ENCODE peak calls at places on chromosomes 5 and 9, in eight cellular contexts. X is esophagus squamous epithelium, Q is testis, C is ovary, V is Peyer's patch, I is H1, N is A549, S is body of pancreas. B is an unnamed sample.

GRCh38 chr5:143065185-143065584 is 295.0 kb downstream of the ARHGAP26 start:
- DNase-seq in X (no peak), Q (peak), C (no peak), V (no peak), I (no peak), N (no peak), S (peak), B (no peak)

GRCh38 chr9:128247191-128247803 is 28.5 kb downstream of the GOLGA2 start:
- DNase-seq in X (no peak), Q (no peak), C (no peak), V (no peak), I (no peak), N (no peak), S (no peak), B (no peak)

GRCh38 chr9:12133416-12133815 is 559.8 kb upstream of the TYRP1 start:
- DNase-seq in X (no peak), Q (no peak), C (no peak), V (no peak), I (no peak), N (no peak), S (no peak), B (no peak)

GRCh38 chr9:7212101-7212500 is 454.3 kb downstream of the KDM4C start:
- DNase-seq in X (no peak), Q (no peak), C (no peak), V (no peak), I (no peak), N (no peak), S (no peak), B (no peak)

GRCh38 chr9:38125889-38126288 is 56.9 kb upstream of the SHB start:
- DNase-seq in X (no peak), Q (no peak), C (no peak), V (no peak), I (no peak), N (no peak), S (no peak), B (no peak)

GRCh38 chr5:74384851-74385250 is 255.7 kb downstream of the ENC1 start:
- DNase-seq in X (no peak), Q (no peak), C (no peak), V (no peak), I (no peak), N (no peak), S (no peak), B (no peak)

GRCh38 chr5:150603491-150603890 is 37.0 kb upstream of the SYNPO start:
- DNase-seq in X (no peak), Q (no peak), C (no peak), V (no peak), I (no peak), N (no peak), S (no peak), B (peak)

GRCh38 chr9:129456549-129457324 is 164.2 kb downstream of the C9orf50 start:
- DNase-seq in X (no peak), Q (no peak), C (no peak), V (no peak), I (no peak), N (no peak), S (no peak), B (no peak)

GRCh38 chr9:115847245-115847644 is 306.3 kb upstream of the PAPPA start:
- DNase-seq in X (no peak), Q (no peak), C (no peak), V (no peak), I (no peak), N (no peak), S (no peak), B (no peak)

GRCh38 chr9:84511651-84512050 is 157.9 kb upstream of the NTRK2 start:
- DNase-seq in X (no peak), Q (no peak), C (no peak), V (no peak), I (no peak), N (no peak), S (no peak), B (no peak)

GRCh38 chr5:122095158-122095557 is 17.1 kb upstream of the LOX start:
- DNase-seq in X (no peak), Q (no peak), C (no peak), V (no peak), I (no peak), N (no peak), S (no peak), B (no peak)

GRCh38 chr5:157816682-157817268 is 42.2 kb downstream of the CLINT1 start:
- DNase-seq in X (no peak), Q (no peak), C (no peak), V (no peak), I (no peak), N (no peak), S (no peak), B (no peak)

GRCh38 chr9:33329996-33330395 is 39.7 kb downstream of the NFX1 start:
- DNase-seq in X (no peak), Q (no peak), C (no peak), V (no peak), I (no peak), N (peak), S (no peak), B (no peak)

GRCh38 chr5:42494414-42494813 is 71.2 kb downstream of the GHR start:
- DNase-seq in X (no peak), Q (no peak), C (no peak), V (no peak), I (no peak), N (no peak), S (no peak), B (no peak)

GRCh38 chr5:58507715-58508114 is 16.5 kb downstream of the GAPT start:
- DNase-seq in X (no peak), Q (no peak), C (no peak), V (no peak), I (no peak), N (no peak), S (no peak), B (no peak)

GRCh38 chr5:29811914-29812679 is 1381.4 kb upstream of the CDH6 start:
- DNase-seq in X (no peak), Q (peak), C (no peak), V (no peak), I (no peak), N (no peak), S (no peak), B (no peak)

GRCh38 chr5:65861830-65862241 is 64.5 kb upstream of the ERBIN start:
- DNase-seq in X (no peak), Q (no peak), C (no peak), V (no peak), I (no peak), N (no peak), S (no peak), B (no peak)

GRCh38 chr9:13364271-13364670 is 84.8 kb upstream of the MPDZ start:
- DNase-seq in X (no peak), Q (no peak), C (no peak), V (no peak), I (no peak), N (no peak), S (no peak), B (no peak)

GRCh38 chr5:156617426-156617825 is 232.7 kb upstream of the PPP1R2B start:
- DNase-seq in X (no peak), Q (no peak), C (no peak), V (no peak), I (no peak), N (no peak), S (no peak), B (no peak)

GRCh38 chr9:137301086-137301947 is 754 bp downstream of the NRARP start:
- DNase-seq in X (no peak), Q (no peak), C (peak), V (no peak), I (no peak), N (no peak), S (peak), B (no peak)

GRCh38 chr9:126334626-126335621 is 8.3 kb downstream of the MVB12B start:
- DNase-seq in X (no peak), Q (no peak), C (no peak), V (no peak), I (no peak), N (no peak), S (no peak), B (no peak)
- TF ChIP-seq POLR2A in X (no peak), Q (no peak), C (no peak), V (no peak), I (no peak), N (no peak), S (no peak), B (no peak)

GRCh38 chr9:75869236-75869635 is 21.2 kb upstream of the PCSK5 start:
- DNase-seq in X (no peak), Q (no peak), C (no peak), V (no peak), I (no peak), N (no peak), S (peak), B (no peak)

GRCh38 chr9:75871624-75872023 is 18.8 kb upstream of the PCSK5 start:
- DNase-seq in X (no peak), Q (no peak), C (no peak), V (no peak), I (no peak), N (no peak), S (no peak), B (no peak)

GRCh38 chr9:75870450-75870849 is 20.0 kb upstream of the PCSK5 start:
- DNase-seq in X (no peak), Q (no peak), C (no peak), V (no peak), I (no peak), N (no peak), S (no peak), B (no peak)

DNA sequence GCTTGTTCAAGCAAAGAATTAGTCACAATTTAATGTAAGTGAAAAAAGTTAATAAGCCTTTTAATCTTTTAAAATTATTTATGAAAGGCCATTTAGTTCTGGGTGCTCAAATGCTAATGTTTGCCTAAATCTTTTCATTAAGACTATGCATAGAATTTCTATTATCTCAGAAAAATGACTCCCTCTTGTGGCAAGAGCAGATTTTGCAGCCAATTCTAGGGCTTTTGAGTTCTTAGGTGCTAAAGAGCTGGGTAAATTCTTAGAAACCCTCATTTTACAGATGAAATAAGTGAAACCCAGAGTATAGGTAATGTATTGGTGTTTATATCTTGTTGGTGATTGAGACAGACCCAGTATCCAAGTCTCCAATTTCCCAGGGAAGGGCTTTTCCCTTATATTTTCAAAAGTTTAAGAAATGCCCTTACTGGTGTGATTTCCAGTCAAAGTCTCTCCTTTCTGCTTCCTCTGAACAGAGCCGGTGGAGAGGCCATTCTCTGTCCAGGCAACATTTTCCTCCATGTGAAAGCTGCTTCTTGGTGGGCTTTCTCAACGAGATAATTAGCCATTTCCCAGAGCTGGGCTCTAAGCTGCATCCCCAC is 24.1 kb upstream of the PCSK5 start:
- DNase-seq in X (no peak), Q (peak), C (peak), V (peak), I (no peak), N (no peak), S (peak), B (no peak)
- TF ChIP-seq CTCF in X (peak), Q (peak), C (peak), V (no peak), I (peak), N (peak), S (peak), B (no peak)

DNA sequence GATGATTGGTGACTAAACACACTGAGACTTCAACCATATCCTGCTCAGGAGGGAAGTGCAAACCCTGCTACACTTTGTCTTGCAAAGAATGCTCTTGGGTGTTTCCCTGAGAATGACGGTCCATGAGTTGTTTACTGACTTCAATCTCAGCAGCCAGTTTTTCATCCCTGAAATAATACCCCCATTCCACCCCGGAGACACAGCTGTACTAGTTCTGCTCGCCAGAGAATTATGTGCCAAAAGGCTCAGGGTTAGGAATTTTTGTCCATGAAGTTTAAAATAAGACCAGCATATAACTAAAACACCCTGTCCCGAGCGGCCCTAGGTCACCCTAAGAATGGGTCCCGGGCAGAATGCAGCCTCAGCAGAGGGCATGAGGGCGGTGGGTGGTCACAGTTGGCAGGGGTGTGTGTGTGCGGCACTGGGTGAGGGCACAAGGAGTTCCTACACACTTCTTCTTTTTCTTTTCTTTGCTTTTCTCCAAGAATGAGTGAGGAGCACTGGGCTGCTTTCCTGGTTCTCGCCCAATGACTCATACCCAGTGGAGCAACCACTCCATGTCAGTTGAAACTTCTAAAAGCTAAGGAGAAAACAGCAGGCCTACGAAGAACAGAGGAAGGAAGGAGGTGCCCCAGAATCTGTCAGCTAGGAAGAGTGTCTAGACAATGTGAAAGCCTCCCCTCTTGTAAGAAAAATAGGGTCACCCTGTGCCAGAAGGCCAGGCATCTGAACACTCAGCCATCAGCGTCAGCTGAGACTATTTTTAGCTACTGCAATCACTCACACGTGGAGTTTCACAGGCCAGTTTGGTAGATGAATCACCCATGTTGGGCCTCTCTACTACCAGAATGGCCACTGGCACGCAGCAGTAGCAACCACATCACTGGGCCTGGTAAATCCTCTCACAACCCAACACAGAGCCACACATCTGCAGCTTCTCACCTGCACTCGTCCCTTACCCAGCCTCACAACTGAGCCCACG is 105.9 kb downstream of the DPYSL3 start:
- DNase-seq in X (no peak), Q (peak), C (peak), V (no peak), I (no peak), N (peak), S (peak), B (no peak)
- TF ChIP-seq POLR2A in X (no peak), Q (no peak), C (no peak), V (no peak), I (no peak), N (no peak), S (no peak), B (no peak)

GRCh38 chr5:171646338-171647042 is 139.1 kb upstream of the SMIM23 start:
- DNase-seq in X (no peak), Q (no peak), C (no peak), V (no peak), I (no peak), N (no peak), S (no peak), B (no peak)

GRCh38 chr5:171649002-171649401 is 136.6 kb upstream of the SMIM23 start:
- DNase-seq in X (no peak), Q (no peak), C (no peak), V (no peak), I (no peak), N (no peak), S (no peak), B (no peak)

GRCh38 chr5:171648279-171648774 is 137.3 kb upstream of the SMIM23 start:
- DNase-seq in X (no peak), Q (no peak), C (no peak), V (no peak), I (no peak), N (no peak), S (no peak), B (no peak)

GRCh38 chr5:171647900-171648253 is 137.7 kb upstream of the SMIM23 start:
- DNase-seq in X (no peak), Q (no peak), C (no peak), V (no peak), I (no peak), N (no peak), S (no peak), B (no peak)

GRCh38 chr5:171647043-171647899 is 138.3 kb upstream of the SMIM23 start:
- DNase-seq in X (no peak), Q (no peak), C (no peak), V (no peak), I (no peak), N (peak), S (no peak), B (no peak)
- TF ChIP-seq CTCF in X (no peak), Q (no peak), C (no peak), V (no peak), I (no peak), N (no peak), S (no peak), B (no peak)

B was measured in spleen.